ENCODE peak calls at places on chromosomes 16 and 17, in six cellular contexts. One of them, this sample, is unnamed.

GRCh38 chr16:11258553-11259287 is 2.7 kb upstream of the SOCS1 start:
- DNase-seq in psoas muscle: peak
- DNase-seq in activated T-cell treated with anti-CD3 and anti-CD28 coated beads, Interleukin-2, amount 50 U/mL, for 4 hours: peak
- DNase-seq in left cardiac atrium: peak
- DNase-seq in HCEC 1CT: no peak
- DNase-seq in stimulated activated CD4-positive, alpha-beta T cell treated with anti-CD3 and anti-CD28 coated beads, Interleukin-12 subunit alpha, Interleukin-12 subunit beta, amount 100 ng/mL, for 24 hours: no peak
- DNase-seq in this sample: no peak

GRCh38 chr17:74430706-74431567 is 951 bp upstream of the GPRC5C start:
- DNase-seq in psoas muscle: peak
- DNase-seq in activated T-cell treated with anti-CD3 and anti-CD28 coated beads, Interleukin-2, amount 50 U/mL, for 4 hours: no peak
- DNase-seq in left cardiac atrium: peak
- DNase-seq in HCEC 1CT: no peak
- DNase-seq in stimulated activated CD4-positive, alpha-beta T cell treated with anti-CD3 and anti-CD28 coated beads, Interleukin-12 subunit alpha, Interleukin-12 subunit beta, amount 100 ng/mL, for 24 hours: no peak
- DNase-seq in this sample: peak

GRCh38 chr16:77499373-77500285 is 64.8 kb upstream of the ADAMTS18 start:
- DNase-seq in psoas muscle: peak
- DNase-seq in activated T-cell treated with anti-CD3 and anti-CD28 coated beads, Interleukin-2, amount 50 U/mL, for 4 hours: no peak
- DNase-seq in left cardiac atrium: peak
- DNase-seq in HCEC 1CT: peak
- DNase-seq in stimulated activated CD4-positive, alpha-beta T cell treated with anti-CD3 and anti-CD28 coated beads, Interleukin-12 subunit alpha, Interleukin-12 subunit beta, amount 100 ng/mL, for 24 hours: no peak
- DNase-seq in this sample: peak

GRCh38 chr17:68356520-68356919 is 65.2 kb downstream of the ARSG start:
- DNase-seq in psoas muscle: no peak
- DNase-seq in activated T-cell treated with anti-CD3 and anti-CD28 coated beads, Interleukin-2, amount 50 U/mL, for 4 hours: peak
- DNase-seq in left cardiac atrium: no peak
- DNase-seq in HCEC 1CT: no peak
- DNase-seq in stimulated activated CD4-positive, alpha-beta T cell treated with anti-CD3 and anti-CD28 coated beads, Interleukin-12 subunit alpha, Interleukin-12 subunit beta, amount 100 ng/mL, for 24 hours: peak
- DNase-seq in this sample: no peak

GRCh38 chr16:870856-871561 is 70.5 kb upstream of the GNG13 start:
- DNase-seq in psoas muscle: peak
- DNase-seq in activated T-cell treated with anti-CD3 and anti-CD28 coated beads, Interleukin-2, amount 50 U/mL, for 4 hours: no peak
- DNase-seq in left cardiac atrium: peak
- DNase-seq in HCEC 1CT: no peak
- DNase-seq in stimulated activated CD4-positive, alpha-beta T cell treated with anti-CD3 and anti-CD28 coated beads, Interleukin-12 subunit alpha, Interleukin-12 subunit beta, amount 100 ng/mL, for 24 hours: no peak
- DNase-seq in this sample: no peak

GRCh38 chr17:42026821-42027539 is 7.1 kb downstream of the NKIRAS2 start:
- DNase-seq in psoas muscle: no peak
- DNase-seq in activated T-cell treated with anti-CD3 and anti-CD28 coated beads, Interleukin-2, amount 50 U/mL, for 4 hours: no peak
- DNase-seq in left cardiac atrium: no peak
- DNase-seq in HCEC 1CT: no peak
- DNase-seq in stimulated activated CD4-positive, alpha-beta T cell treated with anti-CD3 and anti-CD28 coated beads, Interleukin-12 subunit alpha, Interleukin-12 subunit beta, amount 100 ng/mL, for 24 hours: no peak
- DNase-seq in this sample: no peak

GRCh38 chr17:39527220-39527813 is 66.0 kb downstream of the CDK12 start:
- DNase-seq in psoas muscle: no peak
- DNase-seq in activated T-cell treated with anti-CD3 and anti-CD28 coated beads, Interleukin-2, amount 50 U/mL, for 4 hours: no peak
- DNase-seq in left cardiac atrium: no peak
- DNase-seq in HCEC 1CT: peak
- DNase-seq in stimulated activated CD4-positive, alpha-beta T cell treated with anti-CD3 and anti-CD28 coated beads, Interleukin-12 subunit alpha, Interleukin-12 subunit beta, amount 100 ng/mL, for 24 hours: no peak
- DNase-seq in this sample: no peak

GRCh38 chr17:72665841-72666518 is 426.5 kb downstream of the SLC39A11 start:
- DNase-seq in psoas muscle: no peak
- DNase-seq in activated T-cell treated with anti-CD3 and anti-CD28 coated beads, Interleukin-2, amount 50 U/mL, for 4 hours: no peak
- DNase-seq in left cardiac atrium: no peak
- DNase-seq in HCEC 1CT: no peak
- DNase-seq in stimulated activated CD4-positive, alpha-beta T cell treated with anti-CD3 and anti-CD28 coated beads, Interleukin-12 subunit alpha, Interleukin-12 subunit beta, amount 100 ng/mL, for 24 hours: no peak
- DNase-seq in this sample: no peak

GRCh38 chr17:71632328-71632727 is 488.5 kb upstream of the SOX9 start:
- DNase-seq in psoas muscle: no peak
- DNase-seq in activated T-cell treated with anti-CD3 and anti-CD28 coated beads, Interleukin-2, amount 50 U/mL, for 4 hours: no peak
- DNase-seq in left cardiac atrium: no peak
- DNase-seq in HCEC 1CT: peak
- DNase-seq in stimulated activated CD4-positive, alpha-beta T cell treated with anti-CD3 and anti-CD28 coated beads, Interleukin-12 subunit alpha, Interleukin-12 subunit beta, amount 100 ng/mL, for 24 hours: no peak
- DNase-seq in this sample: no peak

GRCh38 chr16:80725566-80726162 is 78.7 kb downstream of the CDYL2 start:
- DNase-seq in psoas muscle: no peak
- DNase-seq in activated T-cell treated with anti-CD3 and anti-CD28 coated beads, Interleukin-2, amount 50 U/mL, for 4 hours: no peak
- DNase-seq in left cardiac atrium: no peak
- DNase-seq in HCEC 1CT: no peak
- DNase-seq in stimulated activated CD4-positive, alpha-beta T cell treated with anti-CD3 and anti-CD28 coated beads, Interleukin-12 subunit alpha, Interleukin-12 subunit beta, amount 100 ng/mL, for 24 hours: no peak
- DNase-seq in this sample: no peak

GRCh38 chr16:48329138-48329537 is 56.1 kb downstream of the SIAH1 start:
- DNase-seq in psoas muscle: no peak
- DNase-seq in activated T-cell treated with anti-CD3 and anti-CD28 coated beads, Interleukin-2, amount 50 U/mL, for 4 hours: no peak
- DNase-seq in left cardiac atrium: no peak
- DNase-seq in HCEC 1CT: no peak
- DNase-seq in stimulated activated CD4-positive, alpha-beta T cell treated with anti-CD3 and anti-CD28 coated beads, Interleukin-12 subunit alpha, Interleukin-12 subunit beta, amount 100 ng/mL, for 24 hours: no peak
- DNase-seq in this sample: no peak

GRCh38 chr17:48261297-48261880 is 153.8 kb downstream of the SNX11 start:
- DNase-seq in psoas muscle: no peak
- DNase-seq in activated T-cell treated with anti-CD3 and anti-CD28 coated beads, Interleukin-2, amount 50 U/mL, for 4 hours: no peak
- DNase-seq in left cardiac atrium: no peak
- DNase-seq in HCEC 1CT: peak
- DNase-seq in stimulated activated CD4-positive, alpha-beta T cell treated with anti-CD3 and anti-CD28 coated beads, Interleukin-12 subunit alpha, Interleukin-12 subunit beta, amount 100 ng/mL, for 24 hours: no peak
- DNase-seq in this sample: no peak

GRCh38 chr16:2194166-2194834 is 2.1 kb downstream of the CASKIN1 start:
- DNase-seq in psoas muscle: no peak
- DNase-seq in activated T-cell treated with anti-CD3 and anti-CD28 coated beads, Interleukin-2, amount 50 U/mL, for 4 hours: no peak
- DNase-seq in left cardiac atrium: no peak
- DNase-seq in HCEC 1CT: peak
- DNase-seq in stimulated activated CD4-positive, alpha-beta T cell treated with anti-CD3 and anti-CD28 coated beads, Interleukin-12 subunit alpha, Interleukin-12 subunit beta, amount 100 ng/mL, for 24 hours: no peak
- DNase-seq in this sample: no peak